ENCODE peak calls at places on chromosomes 3 and 15, in seven cellular contexts. J is heart left ventricle; R is left ventricle myocardium inferior; T is Peyer's patch; N is effector memory CD4-positive, alpha-beta T cell; Z is breast epithelium; I is tibial artery. M is an unnamed sample. For H3K4me1, the result is how much of the 10 kb centered on the place peaks cover.

GRCh38 chr15:59833366-59833765 is 144.2 kb upstream of the BNIP2 start:
- DNase-seq in R (no peak), Z (no peak), T (no peak), I (no peak), J (no peak), N (no peak), M (no peak)

GRCh38 chr3:66023728-66024390 is 14.9 kb downstream of the MAGI1 start:
- DNase-seq in I (no peak), T (no peak), R (no peak), N (no peak), Z (no peak), J (no peak), M (no peak)

GRCh38 chr3:189361103-189361835 is 189.5 kb downstream of the TPRG1 start:
- DNase-seq in T (no peak), N (no peak), R (no peak), I (no peak), Z (no peak), J (no peak), M (no peak)

GRCh38 chr3:46512191-46512590 is 14.4 kb downstream of the RTP3 start:
- DNase-seq in Z (no peak), T (no peak), N (no peak), J (no peak), I (no peak), R (no peak), M (no peak)

GRCh38 chr3:13544293-13544831 is 4.6 kb upstream of the FBLN2 start:
- DNase-seq in N (peak), J (peak), T (no peak), Z (no peak), R (no peak), I (no peak), M (peak)

GRCh38 chr3:101513419-101513986 is 491 bp upstream of the SENP7 start:
- DNase-seq in J (no peak), R (no peak), T (no peak), Z (no peak), N (no peak), I (no peak), M (no peak)

GRCh38 chr3:160400631-160401150 is 1.2 kb downstream of the SMC4 start:
- DNase-seq in N (peak), I (no peak), J (peak), R (peak), Z (no peak), T (no peak), M (peak)

GRCh38 chr3:14699643-14700042 is 24.7 kb downstream of the C3orf20 start:
- DNase-seq in T (no peak), I (no peak), J (peak), Z (no peak), R (peak), N (no peak), M (no peak)

GRCh38 chr15:62482715-62483429 is 317.8 kb upstream of the C2CD4B start:
- DNase-seq in I (no peak), R (no peak), T (no peak), J (no peak), N (no peak), Z (no peak), M (no peak)

GRCh38 chr3:130515755-130516154 is 1.2 kb upstream of the COL6A6 start:
- DNase-seq in T (no peak), Z (no peak), I (no peak), N (no peak), R (no peak), J (no peak), M (no peak)

GRCh38 chr3:38205472-38205805 is 40.1 kb downstream of the OXSR1 start:
- DNase-seq in J (no peak), N (no peak), I (no peak), R (no peak), Z (no peak), T (no peak), M (no peak)

GRCh38 chr15:85704021-85704420 is 90.7 kb downstream of the KLHL25 start:
- DNase-seq in I (no peak), T (no peak), N (no peak), R (no peak), J (no peak), Z (no peak), M (no peak)

GRCh38 chr3:33936171-33936920 is 137.9 kb downstream of the PDCD6IP start:
- DNase-seq in N (no peak), I (no peak), T (no peak), J (no peak), Z (no peak), R (no peak), M (no peak)

GRCh38 chr15:92654662-92655061 is 913 bp downstream of the FAM174B start:
- DNase-seq in N (no peak), J (no peak), I (no peak), R (no peak), Z (no peak), T (no peak), M (no peak)

GRCh38 chr3:157282261-157283191 is 122.6 kb upstream of the CCNL1 start:
- DNase-seq in R (no peak), T (no peak), I (peak), Z (no peak), J (peak), N (no peak), M (no peak)

GRCh38 chr3:188067932-188068331 is 86.0 kb upstream of the LPP start:
- DNase-seq in J (no peak), I (no peak), Z (no peak), N (no peak), R (no peak), T (no peak), M (no peak)

GRCh38 chr3:45178131-45179023 is 32.2 kb upstream of the CDCP1 start:
- DNase-seq in I (no peak), T (no peak), Z (no peak), N (no peak), J (no peak), R (no peak), M (no peak)

GRCh38 chr15:74396445-74397238 is 29.2 kb upstream of the CYP11A1 start:
- DNase-seq in J (no peak), R (no peak), N (no peak), I (no peak), T (peak), Z (no peak), M (no peak)

GRCh38 chr3:38969321-38970235 is 82.2 kb downstream of the SCN11A start:
- DNase-seq in N (no peak), J (no peak), I (no peak), Z (no peak), R (no peak), T (no peak), M (no peak)

GRCh38 chr3:113013593-113013992 is 22.8 kb downstream of the GTPBP8 start:
- DNase-seq in T (no peak), N (no peak), R (no peak), Z (no peak), J (no peak), I (no peak), M (no peak)

GRCh38 chr3:106341090-106341489 is 472.3 kb upstream of the CBLB start:
- DNase-seq in I (no peak), N (no peak), R (no peak), Z (no peak), T (no peak), J (no peak), M (no peak)

GRCh38 chr3:195714380-195715011 is 6.3 kb upstream of the MUC20 start:
- DNase-seq in R (no peak), J (no peak), N (no peak), T (no peak), Z (no peak), I (no peak), M (no peak)

GRCh38 chr15:71411538-71412482 is 296.5 kb downstream of the THSD4 start:
- DNase-seq in I (peak), R (no peak), Z (no peak), J (peak), T (no peak), N (no peak), M (no peak)

GRCh38 chr3:158106773-158107461 is 697 bp upstream of the SHOX2 start:
- DNase-seq in N (no peak), T (no peak), I (peak), Z (no peak), J (no peak), R (no peak), M (peak)

GRCh38 chr3:33105341-33105943 is 8.4 kb upstream of the CRTAP start:
- DNase-seq in J (no peak), I (no peak), N (no peak), T (no peak), Z (no peak), R (no peak), M (no peak)

GRCh38 chr3:51982352-51982837 is 940 bp upstream of the ACY1 start:
- DNase-seq in Z (no peak), J (no peak), T (peak), I (no peak), R (no peak), N (no peak), M (peak)

GRCh38 chr3:134460965-134461364 is 24.8 kb downstream of the ANAPC13 start:
- DNase-seq in T (no peak), J (no peak), Z (no peak), I (no peak), N (no peak), R (no peak), M (no peak)

GRCh38 chr15:25894371-25894902 is 31.3 kb upstream of the ATP10A start:
- DNase-seq in N (no peak), Z (no peak), T (no peak), J (no peak), I (no peak), R (no peak), M (no peak)

GRCh38 chr15:74768099-74768770 is 13.6 kb upstream of the CSK start:
- DNase-seq in I (no peak), J (no peak), Z (no peak), N (no peak), R (no peak), T (no peak), M (no peak)

GRCh38 chr3:55252921-55253320 is 234.2 kb downstream of the WNT5A start:
- DNase-seq in T (no peak), Z (no peak), I (no peak), J (no peak), N (no peak), R (no peak), M (no peak)

GRCh38 chr3:194584866-194585265 is 48.4 kb downstream of the TMEM44 start:
- DNase-seq in N (no peak), I (no peak), R (no peak), J (peak), Z (no peak), T (no peak), M (no peak)

GRCh38 chr15:72782993-72783562 is 480 bp downstream of the ADPGK start:
- DNase-seq in Z (peak), R (peak), I (peak), N (no peak), J (peak), T (peak), M (peak)

GRCh38 chr3:44682182-44682896 is 30.1 kb upstream of the ZNF502 start:
- DNase-seq in R (no peak), T (no peak), J (no peak), I (no peak), Z (no peak), N (no peak), M (no peak)

GRCh38 chr15:90664650-90665287 is 52.4 kb upstream of the BLM start:
- DNase-seq in N (no peak), I (peak), T (peak), J (peak), R (peak), Z (no peak), M (no peak)

GRCh38 chr15:69170597-69170996 is 10.2 kb downstream of the GLCE start:
- DNase-seq in J (no peak), I (no peak), N (no peak), Z (no peak), R (no peak), T (no peak), M (no peak)

GRCh38 chr15:28937271-28937670 is 51.5 kb downstream of the APBA2 start:
- DNase-seq in I (no peak), N (no peak), Z (no peak), R (no peak), J (no peak), T (no peak), M (no peak)

GRCh38 chr3:138776961-138777360 is 57.8 kb downstream of the PIK3CB start:
- DNase-seq in Z (no peak), N (no peak), T (no peak), R (no peak), I (no peak), J (no peak), M (no peak)

GRCh38 chr15:100210338-100210737 is 131.4 kb downstream of the ADAMTS17 start:
- DNase-seq in I (no peak), N (no peak), R (no peak), J (no peak), T (no peak), Z (no peak), M (no peak)

DNA sequence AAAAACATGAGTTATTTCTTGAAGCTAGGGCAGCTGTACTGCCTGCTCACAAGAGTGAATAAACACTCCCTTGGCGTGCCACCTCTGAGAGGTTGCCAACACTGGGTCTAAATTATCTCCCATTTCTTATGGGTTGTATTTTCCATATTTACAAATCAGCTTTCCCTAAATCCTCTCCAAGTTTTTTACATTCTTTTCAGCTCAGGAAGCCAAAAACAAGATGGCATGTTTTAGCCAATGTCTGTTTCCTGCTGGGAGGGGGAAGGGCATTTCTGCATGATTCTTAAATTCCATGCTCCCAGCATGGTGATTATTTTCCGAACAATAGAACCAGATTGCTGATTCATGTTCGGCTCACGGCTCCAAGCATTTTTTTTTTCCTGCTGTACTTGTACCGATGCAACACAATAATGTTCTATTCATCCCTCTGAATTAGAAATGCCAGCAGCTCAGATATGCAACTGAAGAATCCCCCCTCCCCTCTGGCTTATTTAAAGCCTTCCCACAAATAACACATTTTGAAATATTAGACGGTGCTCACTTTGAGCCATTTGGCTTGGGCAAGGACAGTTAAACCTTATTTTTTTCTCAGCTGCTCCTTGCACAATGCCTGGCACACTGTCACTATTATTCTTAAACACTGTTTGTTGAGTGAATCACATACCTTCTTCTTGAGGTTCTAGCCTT is 252.5 kb downstream of the THRB start:
- DNase-seq in N (no peak), J (no peak), I (no peak), R (no peak), Z (no peak), T (no peak), M (no peak)
- H3K27ac ChIP-seq in N (no peak), J (no peak), I (peak), R (no peak), Z (peak), T (no peak), M (no peak)

GRCh38 chr3:147392083-147392916 is 14.0 kb downstream of the ZIC4 start:
- DNase-seq in Z (no peak), T (no peak), I (no peak), R (no peak), J (no peak), N (no peak), M (no peak)
- H3K4me3 ChIP-seq in Z (peak), T (no peak), I (peak), R (peak), J (peak), N (no peak), M (no peak)

GRCh38 chr3:118144919-118145318 is 889.7 kb downstream of the IGSF11 start:
- DNase-seq in R (no peak), J (no peak), I (peak), Z (no peak), N (no peak), T (no peak), M (no peak)
- H3K4me1 ChIP-seq in R (under half), J (under half), I (under half), Z (under half), N (under half), T (under half), M (under half)

GRCh38 chr3:178082508-178082907 is 453.7 kb upstream of the KCNMB2 start:
- DNase-seq in N (no peak), Z (no peak), J (no peak), R (no peak), I (no peak), T (no peak), M (no peak)

GRCh38 chr3:178086419-178086818 is 449.8 kb upstream of the KCNMB2 start:
- DNase-seq in Z (no peak), I (no peak), N (no peak), T (no peak), R (no peak), J (no peak), M (no peak)

GRCh38 chr3:178085817-178086123 is 450.5 kb upstream of the KCNMB2 start:
- DNase-seq in T (no peak), J (no peak), I (no peak), N (no peak), Z (no peak), R (no peak), M (no peak)

GRCh38 chr3:178084938-178085816 is 451.1 kb upstream of the KCNMB2 start:
- DNase-seq in J (peak), I (peak), N (peak), T (peak), R (peak), Z (peak), M (peak)

GRCh38 chr3:178083906-178084823 is 452.1 kb upstream of the KCNMB2 start:
- DNase-seq in Z (no peak), J (no peak), N (no peak), R (no peak), T (no peak), I (no peak), M (no peak)
- H3K27ac ChIP-seq in Z (peak), J (peak), N (no peak), R (peak), T (no peak), I (peak), M (no peak)

GRCh38 chr15:67824157-67824899 is 981 bp upstream of the SKOR1 start:
- DNase-seq in N (no peak), I (no peak), J (peak), Z (peak), R (no peak), T (no peak), M (peak)

GRCh38 chr15:67823371-67824156 is 1.7 kb upstream of the SKOR1 start:
- DNase-seq in T (no peak), I (no peak), R (no peak), J (peak), Z (no peak), N (no peak), M (no peak)

GRCh38 chr15:67825880-67826716 is 789 bp downstream of the SKOR1 start:
- DNase-seq in Z (peak), T (no peak), N (no peak), I (no peak), J (no peak), R (no peak), M (peak)

GRCh38 chr15:67826717-67827560 is 1.6 kb downstream of the SKOR1 start:
- DNase-seq in N (no peak), J (no peak), T (no peak), R (no peak), I (no peak), Z (no peak), M (no peak)

GRCh38 chr15:67824900-67825879 is at the start of gene SKOR1:
- DNase-seq in Z (peak), I (no peak), J (peak), R (no peak), T (no peak), N (no peak), M (no peak)
- H3K4me3 ChIP-seq in Z (peak), I (peak), J (peak), R (peak), T (no peak), N (no peak), M (no peak)

DNA sequence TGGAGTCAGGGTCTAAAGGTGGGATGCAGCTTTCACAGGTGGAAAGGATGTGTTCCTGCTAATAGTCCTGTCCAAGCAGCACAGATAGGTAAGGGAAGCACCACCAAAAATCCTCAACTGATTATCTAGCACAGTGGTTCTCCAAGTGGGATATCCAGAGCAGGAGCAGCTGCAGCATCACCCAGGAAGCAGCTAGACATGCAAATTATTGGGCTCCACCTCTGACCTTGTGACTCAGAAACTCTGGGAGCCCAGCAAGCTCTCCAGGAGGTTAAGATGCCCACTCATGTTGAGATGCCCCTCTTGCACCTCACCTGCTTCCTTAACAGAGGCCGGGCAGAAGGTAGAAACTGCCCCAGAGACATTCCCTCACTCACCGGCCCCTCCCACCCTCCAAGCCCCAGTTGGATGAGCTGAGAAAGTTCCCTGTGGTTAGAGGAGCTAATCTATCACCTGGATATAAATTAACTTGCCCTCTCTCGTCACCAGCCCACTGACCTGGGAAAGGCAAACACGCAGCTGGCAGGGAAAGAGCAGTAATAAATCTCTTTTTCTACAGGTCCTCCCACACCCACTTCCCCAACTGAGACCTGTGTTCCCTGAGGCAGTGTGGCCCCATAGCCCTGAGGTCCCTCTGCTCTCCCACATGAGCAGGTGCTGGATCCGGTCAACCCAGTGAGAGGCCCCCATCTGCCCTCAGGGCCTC is 39.3 kb downstream of the ADCY5 start:
- DNase-seq in I (no peak), T (no peak), J (peak), N (no peak), Z (no peak), R (no peak), M (no peak)
- H3K4me1 ChIP-seq in I (half or more), T (under half), J (under half), N (under half), Z (under half), R (half or more), M (under half)

GRCh38 chr15:63834500-63835210 is 907 bp upstream of the HERC1 start:
- DNase-seq in Z (no peak), N (no peak), T (no peak), R (no peak), I (no peak), J (no peak), M (no peak)
- H3K27ac ChIP-seq in Z (peak), N (peak), T (peak), R (peak), I (peak), J (peak), M (peak)

GRCh38 chr3:128726691-128727031 is 678 bp downstream of the RAB7A start:
- DNase-seq in T (peak), J (peak), N (peak), Z (peak), I (peak), R (peak), M (peak)

GRCh38 chr3:128725932-128726690 is at the start of gene RAB7A:
- DNase-seq in N (peak), I (peak), J (peak), Z (peak), R (peak), T (peak), M (peak)

GRCh38 chr3:128727059-128727458 is 1.1 kb downstream of the RAB7A start:
- DNase-seq in I (no peak), Z (no peak), T (no peak), R (no peak), J (no peak), N (no peak), M (no peak)

GRCh38 chr3:128727485-128727884 is 1.5 kb downstream of the RAB7A start:
- DNase-seq in Z (no peak), J (no peak), I (no peak), N (no peak), R (no peak), T (no peak), M (no peak)

GRCh38 chr3:128725547-128725931 is 444 bp upstream of the RAB7A start:
- DNase-seq in Z (no peak), J (no peak), R (no peak), I (no peak), N (no peak), T (no peak), M (no peak)
- H3K4me3 ChIP-seq in Z (peak), J (peak), R (peak), I (no peak), N (no peak), T (peak), M (no peak)

M was measured in CD4-positive, alpha-beta memory T cell.